ENCODE peak calls at places on chromosomes 11 and 22, in seven cellular contexts. One of them, this sample, is unnamed.

GRCh38 chr11:9901931-9902330 is 238.1 kb downstream of the SWAP70 start:
- DNase-seq in vagina: no peak
- DNase-seq in transverse colon: no peak
- DNase-seq in spleen: no peak
- DNase-seq in sigmoid colon: no peak
- DNase-seq in prostate gland: no peak
- DNase-seq in GM12878: no peak
- DNase-seq in this sample: no peak

GRCh38 chr11:86987687-86988086 is 32.5 kb upstream of the FZD4 start:
- DNase-seq in vagina: no peak
- DNase-seq in transverse colon: no peak
- DNase-seq in spleen: no peak
- DNase-seq in sigmoid colon: no peak
- DNase-seq in prostate gland: no peak
- DNase-seq in GM12878: no peak
- DNase-seq in this sample: no peak

GRCh38 chr11:86934933-86935579 is 20.1 kb downstream of the FZD4 start:
- DNase-seq in vagina: no peak
- DNase-seq in transverse colon: no peak
- DNase-seq in spleen: no peak
- DNase-seq in sigmoid colon: no peak
- DNase-seq in prostate gland: peak; percentile 27
- DNase-seq in GM12878: no peak
- DNase-seq in this sample: no peak

GRCh38 chr22:20552450-20552894 is 45.1 kb downstream of the MED15 start:
- DNase-seq in vagina: no peak
- DNase-seq in transverse colon: peak; percentile 52
- DNase-seq in spleen: peak; percentile 74
- DNase-seq in sigmoid colon: peak; percentile 96
- DNase-seq in prostate gland: no peak
- DNase-seq in GM12878: no peak
- DNase-seq in this sample: peak; percentile 40

GRCh38 chr22:25545117-25545516 is 19.4 kb upstream of the GRK3 start:
- DNase-seq in vagina: no peak
- DNase-seq in transverse colon: no peak
- DNase-seq in spleen: no peak
- DNase-seq in sigmoid colon: no peak
- DNase-seq in prostate gland: no peak
- DNase-seq in GM12878: no peak
- DNase-seq in this sample: no peak

GRCh38 chr22:37051629-37052385 is at the start of gene KCTD17:
- DNase-seq in vagina: no peak
- DNase-seq in transverse colon: peak; percentile 86
- DNase-seq in spleen: peak; percentile 94
- DNase-seq in sigmoid colon: peak; percentile 80
- DNase-seq in prostate gland: peak; percentile 32
- DNase-seq in GM12878: no peak
- DNase-seq in this sample: no peak

GRCh38 chr22:31098633-31099110 is 8.7 kb downstream of the SELENOM start:
- DNase-seq in vagina: no peak
- DNase-seq in transverse colon: peak; percentile 64
- DNase-seq in spleen: peak; percentile 69
- DNase-seq in sigmoid colon: peak; percentile 92
- DNase-seq in prostate gland: no peak
- DNase-seq in GM12878: no peak
- DNase-seq in this sample: no peak

GRCh38 chr11:44333271-44334218 is 23.6 kb upstream of the ALX4 start:
- DNase-seq in vagina: no peak
- DNase-seq in transverse colon: no peak
- DNase-seq in spleen: no peak
- DNase-seq in sigmoid colon: no peak
- DNase-seq in prostate gland: no peak
- DNase-seq in GM12878: no peak
- DNase-seq in this sample: no peak

GRCh38 chr11:86418929-86419328 is 44.2 kb downstream of the CCDC81 start:
- DNase-seq in vagina: no peak
- DNase-seq in transverse colon: no peak
- DNase-seq in spleen: no peak
- DNase-seq in sigmoid colon: no peak
- DNase-seq in prostate gland: no peak
- DNase-seq in GM12878: no peak
- DNase-seq in this sample: no peak

GRCh38 chr11:4645974-4646373 is 2.2 kb downstream of the OR51E1 start:
- DNase-seq in vagina: no peak
- DNase-seq in transverse colon: no peak
- DNase-seq in spleen: no peak
- DNase-seq in sigmoid colon: no peak
- DNase-seq in prostate gland: no peak
- DNase-seq in GM12878: no peak
- DNase-seq in this sample: no peak

GRCh38 chr22:21940521-21940920 is 12.1 kb downstream of the PPM1F start:
- DNase-seq in vagina: no peak
- DNase-seq in transverse colon: no peak
- DNase-seq in spleen: no peak
- DNase-seq in sigmoid colon: no peak
- DNase-seq in prostate gland: no peak
- DNase-seq in GM12878: no peak
- DNase-seq in this sample: no peak

GRCh38 chr22:21942939-21943338 is 9.7 kb downstream of the PPM1F start:
- DNase-seq in vagina: no peak
- DNase-seq in transverse colon: no peak
- DNase-seq in spleen: peak; percentile 70
- DNase-seq in sigmoid colon: peak; percentile 80
- DNase-seq in prostate gland: no peak
- DNase-seq in GM12878: no peak
- DNase-seq in this sample: no peak

GRCh38 chr22:21943571-21944448 is 8.8 kb downstream of the PPM1F start:
- DNase-seq in vagina: no peak
- DNase-seq in transverse colon: no peak
- DNase-seq in spleen: peak; percentile 65
- DNase-seq in sigmoid colon: no peak
- DNase-seq in prostate gland: no peak
- DNase-seq in GM12878: no peak
- DNase-seq in this sample: no peak

GRCh38 chr22:21941921-21942320 is 10.7 kb downstream of the PPM1F start:
- DNase-seq in vagina: no peak
- DNase-seq in transverse colon: no peak
- DNase-seq in spleen: no peak
- DNase-seq in sigmoid colon: no peak
- DNase-seq in prostate gland: no peak
- DNase-seq in GM12878: no peak
- DNase-seq in this sample: no peak

GRCh38 chr22:21942407-21942895 is 10.2 kb downstream of the PPM1F start:
- DNase-seq in vagina: no peak
- DNase-seq in transverse colon: peak; percentile 52
- DNase-seq in spleen: peak; percentile 92
- DNase-seq in sigmoid colon: peak; percentile 91
- DNase-seq in prostate gland: no peak
- DNase-seq in GM12878: no peak
- DNase-seq in this sample: peak; percentile 51
- TF ChIP-seq POLR2AphosphoS5 in vagina: peak; percentile 90
- TF ChIP-seq POLR2AphosphoS5 in transverse colon: peak; percentile 39
- TF ChIP-seq POLR2AphosphoS5 in spleen: peak; percentile 88
- TF ChIP-seq POLR2AphosphoS5 in sigmoid colon: peak; percentile 53
- TF ChIP-seq POLR2AphosphoS5 in prostate gland: no peak
- TF ChIP-seq POLR2AphosphoS5 in GM12878: no peak
- TF ChIP-seq POLR2AphosphoS5 in this sample: peak; percentile 89

GRCh38 chr11:59550368-59550841 is 39.1 kb downstream of the OR4D9 start:
- DNase-seq in vagina: peak; percentile 92
- DNase-seq in transverse colon: peak; percentile 84
- DNase-seq in spleen: peak; percentile 95
- DNase-seq in sigmoid colon: peak; percentile 91
- DNase-seq in prostate gland: peak; percentile 72
- DNase-seq in GM12878: peak; percentile 96
- DNase-seq in this sample: peak; percentile 75
- TF ChIP-seq POLR2A in vagina: peak; percentile 10
- TF ChIP-seq POLR2A in transverse colon: no peak
- TF ChIP-seq POLR2A in spleen: no peak
- TF ChIP-seq POLR2A in sigmoid colon: no peak
- TF ChIP-seq POLR2A in prostate gland: no peak
- TF ChIP-seq POLR2A in GM12878: peak; percentile 40
- TF ChIP-seq POLR2A in this sample: no peak

DNA sequence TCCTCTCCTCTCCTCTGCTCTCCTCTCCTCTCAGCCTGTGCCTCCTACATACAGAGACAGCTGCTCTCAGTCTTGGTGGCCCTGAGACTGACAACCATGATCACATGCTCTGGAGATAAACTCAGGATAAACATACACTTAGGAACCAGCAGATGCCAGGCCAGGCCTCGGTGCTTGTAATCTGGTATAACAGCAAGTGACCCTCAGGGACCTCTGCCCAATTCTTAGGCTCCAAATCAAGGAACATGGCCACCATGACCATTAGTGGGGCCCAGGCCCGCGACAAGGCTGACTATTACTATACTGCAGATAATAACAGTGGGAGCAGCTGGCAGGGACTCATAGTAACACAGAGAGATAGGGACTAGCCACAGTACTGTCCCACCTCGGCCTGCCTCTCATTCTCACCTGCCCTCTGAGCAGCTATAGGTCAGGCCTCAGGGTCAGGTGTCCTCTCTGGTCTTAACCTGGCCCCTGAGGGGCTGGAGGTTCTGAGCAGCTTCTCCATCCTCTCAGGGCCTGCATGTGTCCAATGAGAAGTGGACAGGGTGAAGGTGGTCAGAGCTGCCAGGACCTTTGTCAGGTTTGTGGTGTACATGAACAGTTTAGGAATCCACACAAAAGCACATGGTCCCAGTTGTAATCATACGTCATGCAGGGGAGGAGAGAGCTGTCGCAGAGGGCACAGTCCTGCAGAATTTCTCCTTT is 106.1 kb downstream of the GGTLC2 start:
- DNase-seq in vagina: peak; percentile 81
- DNase-seq in transverse colon: no peak
- DNase-seq in spleen: no peak
- DNase-seq in sigmoid colon: no peak
- DNase-seq in prostate gland: no peak
- DNase-seq in GM12878: no peak
- DNase-seq in this sample: no peak
- TF ChIP-seq POLR2AphosphoS5 in vagina: no peak
- TF ChIP-seq POLR2AphosphoS5 in transverse colon: no peak
- TF ChIP-seq POLR2AphosphoS5 in spleen: no peak
- TF ChIP-seq POLR2AphosphoS5 in sigmoid colon: no peak
- TF ChIP-seq POLR2AphosphoS5 in prostate gland: no peak
- TF ChIP-seq POLR2AphosphoS5 in GM12878: no peak
- TF ChIP-seq POLR2AphosphoS5 in this sample: no peak

GRCh38 chr11:77325159-77325558 is 23.7 kb upstream of the GDPD4 start:
- DNase-seq in vagina: no peak
- DNase-seq in transverse colon: no peak
- DNase-seq in spleen: no peak
- DNase-seq in sigmoid colon: no peak
- DNase-seq in prostate gland: no peak
- DNase-seq in GM12878: no peak
- DNase-seq in this sample: no peak
- TF ChIP-seq POLR2A in vagina: no peak
- TF ChIP-seq POLR2A in transverse colon: no peak
- TF ChIP-seq POLR2A in spleen: no peak
- TF ChIP-seq POLR2A in sigmoid colon: no peak
- TF ChIP-seq POLR2A in prostate gland: no peak
- TF ChIP-seq POLR2A in GM12878: no peak
- TF ChIP-seq POLR2A in this sample: no peak

This sample was measured in breast epithelium.